ENCODE peak calls at places on chromosomes 4 and X, in ten cellular contexts. One of them, this sample, is unnamed.

GRCh38 chr4:102416765-102417164 is 71.5 kb upstream of the SLC39A8 start:
- DNase-seq in fibroblast of mammary gland: no peak
- DNase-seq in choroid plexus epithelial cell: no peak
- DNase-seq in right cardiac atrium: no peak
- DNase-seq in CD8-positive, alpha-beta T cell: no peak
- DNase-seq in mucosa of descending colon: no peak
- DNase-seq in lower leg skin: no peak
- DNase-seq in psoas muscle: no peak
- DNase-seq in NB4: no peak
- DNase-seq in GM23248: no peak
- DNase-seq in this sample: no peak

GRCh38 chr4:67764183-67764582 is 10.0 kb upstream of the GNRHR start:
- DNase-seq in fibroblast of mammary gland: no peak
- DNase-seq in psoas muscle: no peak
- DNase-seq in CD8-positive, alpha-beta T cell: no peak
- DNase-seq in mucosa of descending colon: no peak
- DNase-seq in NB4: no peak
- DNase-seq in choroid plexus epithelial cell: no peak
- DNase-seq in lower leg skin: no peak
- DNase-seq in GM23248: no peak
- DNase-seq in right cardiac atrium: no peak
- DNase-seq in this sample: no peak

GRCh38 chr4:116913451-116913850 is 171.9 kb downstream of the TRAM1L1 start:
- DNase-seq in right cardiac atrium: no peak
- DNase-seq in psoas muscle: no peak
- DNase-seq in CD8-positive, alpha-beta T cell: no peak
- DNase-seq in NB4: no peak
- DNase-seq in mucosa of descending colon: no peak
- DNase-seq in choroid plexus epithelial cell: no peak
- DNase-seq in fibroblast of mammary gland: no peak
- DNase-seq in lower leg skin: no peak
- DNase-seq in GM23248: no peak
- DNase-seq in this sample: no peak

GRCh38 chrX:1153940-1154339 is 58.5 kb downstream of the CRLF2 start:
- DNase-seq in fibroblast of mammary gland: no peak
- DNase-seq in mucosa of descending colon: no peak
- DNase-seq in psoas muscle: no peak
- DNase-seq in NB4: no peak
- DNase-seq in choroid plexus epithelial cell: no peak
- DNase-seq in lower leg skin: no peak
- DNase-seq in right cardiac atrium: no peak
- DNase-seq in GM23248: no peak
- DNase-seq in CD8-positive, alpha-beta T cell: no peak
- DNase-seq in this sample: no peak

GRCh38 chrX:135411893-135412292 is 9.9 kb upstream of the SMIM10L2A start:
- DNase-seq in choroid plexus epithelial cell: peak; percentile 6
- DNase-seq in fibroblast of mammary gland: peak; percentile 45
- DNase-seq in CD8-positive, alpha-beta T cell: no peak
- DNase-seq in GM23248: peak; percentile 1
- DNase-seq in lower leg skin: no peak
- DNase-seq in right cardiac atrium: no peak
- DNase-seq in psoas muscle: no peak
- DNase-seq in mucosa of descending colon: no peak
- DNase-seq in NB4: peak; percentile 17
- DNase-seq in this sample: peak; percentile 12

GRCh38 chr4:136754810-136755530 is 777.3 kb downstream of the PCDH18 start:
- DNase-seq in NB4: no peak
- DNase-seq in CD8-positive, alpha-beta T cell: no peak
- DNase-seq in right cardiac atrium: no peak
- DNase-seq in choroid plexus epithelial cell: no peak
- DNase-seq in fibroblast of mammary gland: no peak
- DNase-seq in mucosa of descending colon: no peak
- DNase-seq in lower leg skin: no peak
- DNase-seq in psoas muscle: no peak
- DNase-seq in GM23248: no peak
- DNase-seq in this sample: no peak

GRCh38 chr4:30776451-30776850 is 56.3 kb downstream of the PCDH7 start:
- DNase-seq in psoas muscle: no peak
- DNase-seq in NB4: no peak
- DNase-seq in choroid plexus epithelial cell: no peak
- DNase-seq in GM23248: no peak
- DNase-seq in right cardiac atrium: no peak
- DNase-seq in mucosa of descending colon: no peak
- DNase-seq in lower leg skin: no peak
- DNase-seq in CD8-positive, alpha-beta T cell: no peak
- DNase-seq in fibroblast of mammary gland: no peak
- DNase-seq in this sample: peak; percentile 30

GRCh38 chr4:7462509-7462971 is 27.8 kb upstream of the PSAPL1 start:
- DNase-seq in GM23248: peak; percentile 28
- DNase-seq in fibroblast of mammary gland: peak; percentile 3
- DNase-seq in mucosa of descending colon: no peak
- DNase-seq in choroid plexus epithelial cell: peak; percentile 23
- DNase-seq in NB4: no peak
- DNase-seq in right cardiac atrium: peak; percentile 26
- DNase-seq in psoas muscle: no peak
- DNase-seq in lower leg skin: no peak
- DNase-seq in CD8-positive, alpha-beta T cell: no peak
- DNase-seq in this sample: peak; percentile 10

GRCh38 chr4:2259036-2259540 is 2.8 kb downstream of the MXD4 start:
- DNase-seq in NB4: no peak
- DNase-seq in psoas muscle: peak; percentile 54
- DNase-seq in mucosa of descending colon: peak; percentile 14
- DNase-seq in lower leg skin: peak; percentile 81
- DNase-seq in fibroblast of mammary gland: no peak
- DNase-seq in right cardiac atrium: peak; percentile 57
- DNase-seq in choroid plexus epithelial cell: no peak
- DNase-seq in CD8-positive, alpha-beta T cell: no peak
- DNase-seq in GM23248: no peak
- DNase-seq in this sample: no peak

GRCh38 chr4:128220286-128221235 is 67.1 kb downstream of the PGRMC2 start:
- DNase-seq in psoas muscle: no peak
- DNase-seq in lower leg skin: no peak
- DNase-seq in NB4: peak; percentile 53
- DNase-seq in fibroblast of mammary gland: peak; percentile 75
- DNase-seq in CD8-positive, alpha-beta T cell: no peak
- DNase-seq in choroid plexus epithelial cell: peak; percentile 86
- DNase-seq in right cardiac atrium: no peak
- DNase-seq in GM23248: peak; percentile 77
- DNase-seq in mucosa of descending colon: no peak
- DNase-seq in this sample: peak; percentile 68

GRCh38 chr4:122783301-122784215 is 43.1 kb upstream of the FGF2 start:
- DNase-seq in right cardiac atrium: peak; percentile 82
- DNase-seq in psoas muscle: peak; percentile 57
- DNase-seq in fibroblast of mammary gland: peak; percentile 78
- DNase-seq in choroid plexus epithelial cell: peak; percentile 88
- DNase-seq in CD8-positive, alpha-beta T cell: no peak
- DNase-seq in NB4: no peak
- DNase-seq in GM23248: peak; percentile 96
- DNase-seq in mucosa of descending colon: no peak
- DNase-seq in lower leg skin: no peak
- DNase-seq in this sample: peak; percentile 94

GRCh38 chrX:39907964-39908616 is 189.7 kb downstream of the BCOR start:
- DNase-seq in right cardiac atrium: peak; percentile 67
- DNase-seq in mucosa of descending colon: peak; percentile 37
- DNase-seq in CD8-positive, alpha-beta T cell: no peak
- DNase-seq in psoas muscle: peak; percentile 84
- DNase-seq in GM23248: peak; percentile 94
- DNase-seq in NB4: peak; percentile 76
- DNase-seq in lower leg skin: no peak
- DNase-seq in fibroblast of mammary gland: peak; percentile 94
- DNase-seq in choroid plexus epithelial cell: peak; percentile 82
- DNase-seq in this sample: peak; percentile 89

GRCh38 chrX:39905475-39905889 is 192.3 kb downstream of the BCOR start:
- DNase-seq in mucosa of descending colon: peak; percentile 51
- DNase-seq in lower leg skin: no peak
- DNase-seq in psoas muscle: no peak
- DNase-seq in CD8-positive, alpha-beta T cell: no peak
- DNase-seq in right cardiac atrium: no peak
- DNase-seq in NB4: no peak
- DNase-seq in choroid plexus epithelial cell: no peak
- DNase-seq in fibroblast of mammary gland: no peak
- DNase-seq in GM23248: no peak
- DNase-seq in this sample: no peak

GRCh38 chrX:39903937-39904336 is 193.8 kb downstream of the BCOR start:
- DNase-seq in fibroblast of mammary gland: peak; percentile 65
- DNase-seq in right cardiac atrium: no peak
- DNase-seq in CD8-positive, alpha-beta T cell: no peak
- DNase-seq in choroid plexus epithelial cell: no peak
- DNase-seq in mucosa of descending colon: no peak
- DNase-seq in lower leg skin: no peak
- DNase-seq in NB4: no peak
- DNase-seq in GM23248: peak; percentile 73
- DNase-seq in psoas muscle: no peak
- DNase-seq in this sample: peak; percentile 61

GRCh38 chrX:39904816-39905474 is 192.8 kb downstream of the BCOR start:
- DNase-seq in lower leg skin: no peak
- DNase-seq in NB4: no peak
- DNase-seq in right cardiac atrium: no peak
- DNase-seq in CD8-positive, alpha-beta T cell: no peak
- DNase-seq in mucosa of descending colon: no peak
- DNase-seq in psoas muscle: no peak
- DNase-seq in choroid plexus epithelial cell: no peak
- DNase-seq in fibroblast of mammary gland: no peak
- DNase-seq in GM23248: no peak
- DNase-seq in this sample: no peak

DNA sequence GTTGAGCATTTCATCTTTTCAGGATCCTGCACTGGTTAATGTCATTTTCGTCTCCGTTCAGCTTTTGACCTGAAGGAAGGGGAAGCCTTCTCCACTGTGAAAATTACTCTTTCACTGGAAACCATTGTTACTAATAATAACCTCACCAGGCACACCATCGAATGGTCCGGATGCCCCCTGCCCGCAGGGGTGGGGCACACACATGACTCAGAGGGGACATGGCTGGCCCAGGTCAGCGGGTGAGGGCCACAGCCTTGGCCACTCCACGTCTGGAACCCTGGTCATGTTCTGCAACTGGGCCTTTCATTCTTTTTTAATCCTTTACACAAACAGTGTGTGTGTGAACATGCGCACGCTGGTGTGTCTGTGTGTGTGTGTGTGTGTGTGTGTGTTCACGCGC is 191.8 kb downstream of the BCOR start:
- DNase-seq in choroid plexus epithelial cell: no peak
- DNase-seq in fibroblast of mammary gland: no peak
- DNase-seq in psoas muscle: no peak
- DNase-seq in CD8-positive, alpha-beta T cell: no peak
- DNase-seq in lower leg skin: no peak
- DNase-seq in GM23248: no peak
- DNase-seq in mucosa of descending colon: no peak
- DNase-seq in NB4: no peak
- DNase-seq in right cardiac atrium: no peak
- DNase-seq in this sample: no peak
- H3K4me3 ChIP-seq in choroid plexus epithelial cell: no peak overlapping the region
- H3K4me3 ChIP-seq in fibroblast of mammary gland: no peak overlapping the region
- H3K4me3 ChIP-seq in psoas muscle: no peak overlapping the region
- H3K4me3 ChIP-seq in CD8-positive, alpha-beta T cell: no peak overlapping the region
- H3K4me3 ChIP-seq in lower leg skin: no peak overlapping the region
- H3K4me3 ChIP-seq in GM23248: no peak overlapping the region
- H3K4me3 ChIP-seq in mucosa of descending colon: no peak overlapping the region
- H3K4me3 ChIP-seq in NB4: no peak overlapping the region
- H3K4me3 ChIP-seq in right cardiac atrium: no peak overlapping the region
- H3K4me3 ChIP-seq in this sample: no peak overlapping the region

GRCh38 chr4:76570141-76570989 is 135.3 kb downstream of the SHROOM3 start:
- DNase-seq in lower leg skin: no peak
- DNase-seq in right cardiac atrium: no peak
- DNase-seq in CD8-positive, alpha-beta T cell: no peak
- DNase-seq in mucosa of descending colon: no peak
- DNase-seq in GM23248: peak; percentile 84
- DNase-seq in fibroblast of mammary gland: peak; percentile 63
- DNase-seq in NB4: no peak
- DNase-seq in psoas muscle: no peak
- DNase-seq in choroid plexus epithelial cell: peak; percentile 76
- DNase-seq in this sample: peak; percentile 73

GRCh38 chr4:76569225-76569624 is 134.2 kb downstream of the SHROOM3 start:
- DNase-seq in mucosa of descending colon: no peak
- DNase-seq in psoas muscle: no peak
- DNase-seq in right cardiac atrium: no peak
- DNase-seq in fibroblast of mammary gland: no peak
- DNase-seq in lower leg skin: no peak
- DNase-seq in choroid plexus epithelial cell: no peak
- DNase-seq in NB4: no peak
- DNase-seq in GM23248: no peak
- DNase-seq in CD8-positive, alpha-beta T cell: no peak
- DNase-seq in this sample: no peak

GRCh38 chr4:76571274-76571673 is 136.2 kb downstream of the SHROOM3 start:
- DNase-seq in NB4: no peak
- DNase-seq in CD8-positive, alpha-beta T cell: no peak
- DNase-seq in psoas muscle: no peak
- DNase-seq in right cardiac atrium: no peak
- DNase-seq in fibroblast of mammary gland: no peak
- DNase-seq in lower leg skin: no peak
- DNase-seq in mucosa of descending colon: no peak
- DNase-seq in GM23248: no peak
- DNase-seq in choroid plexus epithelial cell: no peak
- DNase-seq in this sample: no peak

GRCh38 chr4:76572224-76572623 is 137.2 kb downstream of the SHROOM3 start:
- DNase-seq in CD8-positive, alpha-beta T cell: no peak
- DNase-seq in GM23248: no peak
- DNase-seq in mucosa of descending colon: no peak
- DNase-seq in lower leg skin: no peak
- DNase-seq in psoas muscle: no peak
- DNase-seq in fibroblast of mammary gland: no peak
- DNase-seq in right cardiac atrium: no peak
- DNase-seq in NB4: no peak
- DNase-seq in choroid plexus epithelial cell: no peak
- DNase-seq in this sample: no peak

GRCh38 chr4:76569695-76570094 is 134.7 kb downstream of the SHROOM3 start:
- DNase-seq in psoas muscle: no peak
- DNase-seq in right cardiac atrium: no peak
- DNase-seq in CD8-positive, alpha-beta T cell: no peak
- DNase-seq in mucosa of descending colon: no peak
- DNase-seq in fibroblast of mammary gland: peak; percentile 18
- DNase-seq in choroid plexus epithelial cell: no peak
- DNase-seq in NB4: no peak
- DNase-seq in GM23248: no peak
- DNase-seq in lower leg skin: no peak
- DNase-seq in this sample: no peak
- H3K4me3 ChIP-seq in psoas muscle: no peak overlapping the region
- H3K4me3 ChIP-seq in right cardiac atrium: no peak overlapping the region
- H3K4me3 ChIP-seq in CD8-positive, alpha-beta T cell: no peak overlapping the region
- H3K4me3 ChIP-seq in mucosa of descending colon: no peak overlapping the region
- H3K4me3 ChIP-seq in fibroblast of mammary gland: no peak overlapping the region
- H3K4me3 ChIP-seq in choroid plexus epithelial cell: no peak overlapping the region
- H3K4me3 ChIP-seq in NB4: no peak overlapping the region
- H3K4me3 ChIP-seq in GM23248: no peak overlapping the region
- H3K4me3 ChIP-seq in lower leg skin: no peak overlapping the region
- H3K4me3 ChIP-seq in this sample: no peak overlapping the region

GRCh38 chrX:131288738-131289511 is at the start of gene IGSF1:
- DNase-seq in psoas muscle: no peak
- DNase-seq in fibroblast of mammary gland: peak; percentile 10
- DNase-seq in GM23248: peak; percentile 13
- DNase-seq in lower leg skin: no peak
- DNase-seq in mucosa of descending colon: peak; percentile 19
- DNase-seq in NB4: peak; percentile 2
- DNase-seq in choroid plexus epithelial cell: peak; percentile 3
- DNase-seq in CD8-positive, alpha-beta T cell: no peak
- DNase-seq in right cardiac atrium: peak; percentile 74
- DNase-seq in this sample: peak; percentile 5
- H3K4me3 ChIP-seq in psoas muscle: peak within 1 kb of the TSS; percentile 42
- H3K4me3 ChIP-seq in fibroblast of mammary gland: no peak within 1 kb of the TSS
- H3K4me3 ChIP-seq in GM23248: no peak within 1 kb of the TSS
- H3K4me3 ChIP-seq in lower leg skin: no peak within 1 kb of the TSS
- H3K4me3 ChIP-seq in mucosa of descending colon: no peak within 1 kb of the TSS
- H3K4me3 ChIP-seq in NB4: no peak within 1 kb of the TSS
- H3K4me3 ChIP-seq in choroid plexus epithelial cell: no peak within 1 kb of the TSS
- H3K4me3 ChIP-seq in CD8-positive, alpha-beta T cell: no peak within 1 kb of the TSS
- H3K4me3 ChIP-seq in right cardiac atrium: peak within 1 kb of the TSS; percentile 23
- H3K4me3 ChIP-seq in this sample: no peak within 1 kb of the TSS

GRCh38 chr4:148782284-148782683 is 340.1 kb upstream of the NR3C2 start:
- DNase-seq in GM23248: no peak
- DNase-seq in choroid plexus epithelial cell: no peak
- DNase-seq in NB4: no peak
- DNase-seq in mucosa of descending colon: no peak
- DNase-seq in fibroblast of mammary gland: no peak
- DNase-seq in right cardiac atrium: no peak
- DNase-seq in psoas muscle: no peak
- DNase-seq in CD8-positive, alpha-beta T cell: no peak
- DNase-seq in lower leg skin: no peak
- DNase-seq in this sample: no peak
- H3K4me3 ChIP-seq in GM23248: no peak overlapping the region
- H3K4me3 ChIP-seq in choroid plexus epithelial cell: no peak overlapping the region
- H3K4me3 ChIP-seq in NB4: no peak overlapping the region
- H3K4me3 ChIP-seq in mucosa of descending colon: no peak overlapping the region
- H3K4me3 ChIP-seq in fibroblast of mammary gland: no peak overlapping the region
- H3K4me3 ChIP-seq in right cardiac atrium: no peak overlapping the region
- H3K4me3 ChIP-seq in psoas muscle: no peak overlapping the region
- H3K4me3 ChIP-seq in CD8-positive, alpha-beta T cell: no peak overlapping the region
- H3K4me3 ChIP-seq in lower leg skin: no peak overlapping the region
- H3K4me3 ChIP-seq in this sample: no peak overlapping the region